ENCODE peak calls at places on chromosomes 13 and 19, in eight cellular contexts. Q is ovary, C is SK-N-SH, I is left ventricle myocardium inferior, M is cardiac fibroblast, T is HFF-Myc, N is Caco-2, Y is HL-60. K is an unnamed sample.

GRCh38 chr13:38697628-38698333 is 10.9 kb downstream of the FREM2 start:
- DNase-seq in Q (no peak), C (no peak), I (no peak), M (no peak), T (no peak), N (no peak), Y (no peak), K (peak)

GRCh38 chr13:38372818-38373217 is 23.2 kb downstream of the UFM1 start:
- DNase-seq in Q (no peak), C (no peak), I (no peak), M (no peak), T (no peak), N (no peak), Y (no peak), K (no peak)

GRCh38 chr13:93265800-93266199 is 39.2 kb downstream of the GPC6 start:
- DNase-seq in Q (no peak), C (no peak), I (no peak), M (no peak), T (no peak), N (no peak), Y (no peak), K (no peak)

GRCh38 chr13:44300895-44301638 is 72.6 kb upstream of the SERP2 start:
- DNase-seq in Q (peak), C (no peak), I (peak), M (peak), T (peak), N (no peak), Y (no peak), K (peak)

GRCh38 chr19:44774614-44775013 is 3.1 kb upstream of the CBLC start:
- DNase-seq in Q (no peak), C (no peak), I (no peak), M (no peak), T (no peak), N (no peak), Y (no peak), K (peak)

GRCh38 chr19:41811981-41812380 is 15.6 kb downstream of the CEACAM3 start:
- DNase-seq in Q (no peak), C (no peak), I (no peak), M (no peak), T (no peak), N (no peak), Y (no peak), K (no peak)

GRCh38 chr13:111114362-111115050 is 604 bp upstream of the ARHGEF7 start:
- DNase-seq in Q (peak), C (peak), I (peak), M (peak), T (no peak), N (no peak), Y (peak), K (peak)

GRCh38 chr19:41595258-41595889 is 19.4 kb downstream of the CEACAM21 start:
- DNase-seq in Q (no peak), C (peak), I (peak), M (peak), T (peak), N (no peak), Y (peak), K (peak)

DNA sequence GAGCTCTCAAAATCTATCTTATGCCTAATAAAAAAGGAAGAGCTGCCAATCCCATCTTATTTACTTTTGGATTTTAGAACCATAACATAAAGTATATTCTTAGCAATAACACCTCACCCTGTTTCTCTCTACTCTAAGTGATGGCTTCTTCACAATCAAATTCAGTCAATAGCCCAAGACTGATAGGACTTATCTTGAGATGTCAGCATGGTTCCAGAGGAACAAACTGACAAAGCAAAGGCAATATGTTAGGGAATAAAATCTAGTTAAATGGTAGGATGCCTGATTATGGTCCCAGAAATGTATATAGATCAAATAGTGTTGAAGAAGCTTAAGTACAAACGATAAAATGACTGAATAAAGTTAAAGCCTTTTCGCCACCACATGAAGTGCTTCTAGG is 36.3 kb downstream of the DACH1 start:
- DNase-seq in Q (no peak), C (no peak), I (no peak), M (no peak), T (no peak), N (no peak), Y (no peak), K (no peak)
- TF ChIP-seq CTCF in Q (no peak), C (no peak), I (no peak), M (no peak), T (no peak), N (no peak), Y (no peak), K (no peak)

DNA sequence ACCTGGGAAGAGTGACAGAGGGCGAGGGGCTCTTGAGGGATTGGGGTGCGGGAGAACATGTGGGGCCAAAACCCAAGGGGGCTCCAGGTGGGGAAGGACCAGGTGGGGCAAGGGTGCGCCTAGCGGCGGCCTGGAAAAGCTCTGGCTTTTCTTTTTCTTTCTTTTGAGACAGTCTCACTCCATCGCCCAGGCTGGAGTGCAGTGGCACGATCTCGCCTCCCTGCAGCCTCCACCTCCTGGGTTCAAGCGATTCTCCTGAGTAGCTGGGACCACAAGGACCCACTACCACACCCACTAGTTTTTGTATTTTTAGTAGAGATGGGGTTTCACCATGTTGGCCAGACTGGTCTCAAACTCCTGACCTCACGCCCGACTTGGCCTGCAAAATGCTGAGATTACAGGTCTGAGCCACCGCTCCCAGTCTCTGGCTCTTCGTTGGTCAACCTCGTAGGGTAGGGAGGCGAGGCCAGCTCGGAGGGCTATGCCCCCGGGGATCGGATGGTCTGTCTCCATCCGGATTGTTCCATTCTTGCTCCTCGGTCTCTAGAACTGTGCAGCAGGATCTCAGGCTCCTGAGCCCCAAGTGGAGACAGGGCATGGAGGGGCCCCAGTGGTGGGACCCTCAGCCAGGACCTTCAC is 3.7 kb downstream of the GADD45B start:
- DNase-seq in Q (no peak), C (no peak), I (no peak), M (peak), T (no peak), N (no peak), Y (no peak), K (no peak)
- H3K4me3 ChIP-seq in Q (peak), C (no peak), I (peak), M (peak), T (no peak), N (no peak), Y (no peak), K (no peak)

DNA sequence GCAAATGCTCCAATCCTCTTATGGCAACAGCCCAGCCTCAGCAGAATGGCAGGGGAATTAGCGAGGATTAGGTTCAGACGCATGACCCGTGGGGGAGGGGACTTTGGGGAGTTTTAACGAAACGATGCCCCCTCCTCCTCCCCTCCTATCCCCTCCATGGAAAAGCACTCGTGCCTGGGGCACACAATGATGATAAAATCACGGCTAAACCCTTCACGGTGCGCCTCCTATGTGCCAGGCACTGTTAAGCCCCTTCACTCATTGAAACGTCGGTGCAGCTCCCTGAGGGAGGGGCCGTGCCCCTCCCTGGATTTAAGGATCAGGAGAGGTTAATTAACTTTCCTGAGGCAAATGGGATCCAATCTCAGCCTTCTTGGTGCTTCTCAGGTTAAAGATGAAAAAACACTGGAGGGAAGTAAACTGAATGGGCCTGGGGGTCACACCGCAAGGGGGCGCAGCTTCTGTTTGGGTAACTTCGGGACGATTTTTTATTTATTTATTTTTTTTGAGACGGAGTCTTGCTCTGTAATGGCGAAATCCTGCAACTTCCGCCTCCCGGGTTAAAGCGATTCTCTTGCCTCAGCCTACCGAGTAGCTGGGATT is 10.1 kb upstream of the TPRX2 start:
- DNase-seq in Q (no peak), C (peak), I (no peak), M (peak), T (no peak), N (no peak), Y (peak), K (peak)
- TF ChIP-seq CTCF in Q (no peak), C (peak), I (peak), M (peak), T (peak), N (peak), Y (no peak), K (peak)

GRCh38 chr19:54873990-54874389 is at the start of gene FCAR:
- DNase-seq in Q (no peak), C (no peak), I (no peak), M (no peak), T (no peak), N (no peak), Y (peak), K (no peak)
- H3K4me3 ChIP-seq in Q (no peak), C (no peak), I (no peak), M (no peak), T (no peak), N (no peak), Y (peak), K (no peak)

GRCh38 chr19:30073152-30074000 is 131.3 kb downstream of the URI1 start:
- DNase-seq in Q (peak), C (no peak), I (no peak), M (no peak), T (no peak), N (peak), Y (no peak), K (no peak)
- TF ChIP-seq CTCF in Q (no peak), C (no peak), I (no peak), M (no peak), T (no peak), N (no peak), Y (no peak), K (no peak)

GRCh38 chr13:19586904-19587634 is 25.7 kb upstream of the TPTE2 start:
- DNase-seq in Q (no peak), C (peak), I (no peak), M (no peak), T (peak), N (no peak), Y (peak), K (peak)
- H3K4me3 ChIP-seq in Q (no peak), C (peak), I (peak), M (no peak), T (peak), N (no peak), Y (peak), K (peak)

DNA sequence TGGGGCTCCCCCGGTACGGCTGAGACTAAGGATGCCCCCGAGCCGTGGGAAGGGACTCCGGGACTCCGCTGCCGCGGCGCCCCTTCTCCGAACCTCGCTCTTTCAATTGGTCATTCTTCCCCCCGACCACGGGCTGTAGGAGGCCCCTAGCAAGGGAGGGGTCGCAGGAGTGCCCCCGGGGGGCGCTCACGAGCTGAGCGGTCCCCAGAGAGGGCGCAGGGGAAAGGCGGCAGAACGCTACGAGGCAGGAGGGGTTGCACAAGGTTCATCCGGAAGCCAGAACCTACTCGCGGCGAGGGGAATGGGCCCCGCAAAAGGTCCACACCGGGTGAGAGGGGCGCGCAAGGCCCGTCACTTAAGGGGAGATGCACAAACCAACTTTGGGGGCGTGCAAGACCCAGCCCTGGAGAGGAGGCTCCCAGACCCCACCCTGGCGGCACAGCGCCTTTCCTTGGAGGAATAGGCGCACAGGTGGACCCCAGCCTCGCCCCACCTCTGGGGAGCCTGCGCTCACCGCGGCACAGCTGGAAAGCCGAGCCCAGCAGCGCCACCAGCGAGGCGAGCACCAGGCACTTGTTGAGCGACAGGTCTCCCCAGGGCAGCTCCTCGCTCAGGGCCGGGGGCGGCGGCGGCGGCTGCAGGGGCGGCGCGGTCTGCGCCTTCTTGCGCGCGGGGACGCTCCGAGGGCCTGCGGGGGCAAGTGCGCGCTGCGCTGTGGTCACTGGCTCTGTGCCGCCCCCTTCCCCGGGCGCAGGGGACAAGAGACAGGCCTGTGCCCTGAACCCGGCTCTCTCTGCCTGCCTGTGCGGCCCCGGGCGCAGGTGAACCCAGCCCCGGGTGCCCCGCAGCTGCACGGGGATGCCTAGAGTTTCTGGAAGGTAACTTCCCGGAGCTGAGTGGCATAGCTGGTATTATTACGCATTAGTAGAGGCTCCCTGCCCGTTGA is 2.8 kb downstream of the JSRP1 start:
- DNase-seq in Q (no peak), C (peak), I (no peak), M (no peak), T (no peak), N (no peak), Y (peak), K (no peak)
- TF ChIP-seq CTCF in Q (no peak), C (peak), I (no peak), M (no peak), T (peak), N (no peak), Y (no peak), K (no peak)

GRCh38 chr19:522726-523125 is 8.8 kb upstream of the CDC34 start:
- DNase-seq in Q (no peak), C (no peak), I (no peak), M (no peak), T (no peak), N (no peak), Y (no peak), K (no peak)
- H3K4me3 ChIP-seq in Q (no peak), C (no peak), I (no peak), M (no peak), T (no peak), N (no peak), Y (no peak), K (no peak)

GRCh38 chr19:35086455-35086854 is 29.2 kb upstream of the FXYD3 start:
- DNase-seq in Q (no peak), C (no peak), I (no peak), M (no peak), T (no peak), N (no peak), Y (no peak), K (no peak)

GRCh38 chr19:35089554-35089953 is 26.1 kb upstream of the FXYD3 start:
- DNase-seq in Q (no peak), C (no peak), I (no peak), M (no peak), T (no peak), N (no peak), Y (no peak), K (no peak)

GRCh38 chr19:35090160-35090794 is 25.3 kb upstream of the FXYD3 start:
- DNase-seq in Q (peak), C (peak), I (no peak), M (peak), T (no peak), N (no peak), Y (peak), K (peak)

GRCh38 chr19:35087393-35087792 is 28.2 kb upstream of the FXYD3 start:
- DNase-seq in Q (no peak), C (no peak), I (no peak), M (no peak), T (no peak), N (no peak), Y (no peak), K (no peak)

DNA sequence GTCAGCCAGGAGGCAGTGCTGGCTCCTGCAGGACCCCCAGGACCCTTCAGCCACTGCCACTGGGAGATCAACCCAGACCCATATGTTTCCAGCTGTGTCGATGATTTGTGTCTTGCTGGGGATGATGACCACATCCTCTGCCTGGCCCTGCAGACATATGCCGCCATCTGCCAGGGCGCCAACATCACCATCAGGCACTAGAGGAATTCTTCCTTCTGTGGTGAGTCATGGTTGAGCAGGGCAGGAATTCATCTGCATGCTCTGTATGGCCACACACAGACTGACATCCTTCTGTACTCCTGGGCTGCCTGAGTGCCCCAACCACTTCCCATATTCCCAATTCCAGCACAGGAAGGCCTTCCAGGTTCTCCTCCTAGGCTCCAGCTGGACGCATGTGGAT is 27.1 kb upstream of the FXYD3 start:
- DNase-seq in Q (no peak), C (no peak), I (no peak), M (peak), T (peak), N (no peak), Y (no peak), K (peak)
- TF ChIP-seq CTCF in Q (no peak), C (no peak), I (no peak), M (no peak), T (no peak), N (no peak), Y (no peak), K (no peak)